ENCODE peak calls at places on chromosomes 6 and 20, in six cellular contexts. T is activated T-helper 1 cell treated with anti-CD3 and anti-CD28 coated beads, Interleukin-12 subunit alpha, Interleukin-12 subunit beta, Interleukin-2, Interleukin-4 antibody, amounts not matched to agents 30 ng/mL and 10 ng/mL and 1 ng/mL, durations not matched to agents 14 hours and 24 hours and 36 hours; B is psoas muscle; L is stimulated activated CD4-positive, alpha-beta T cell treated with anti-CD3 and anti-CD28 coated beads, Interleukin-1b, Interleukin-23, amount 100 ng/mL, for 24 hours; Z is Right ventricle myocardium superior; G is kidney tubule cell. A is an unnamed sample.

GRCh38 chr6:7424967-7425807 is 35.6 kb downstream of the RIOK1 start:
- DNase-seq in T (no peak), B (no peak), L (no peak), Z (peak; percentile 72), G (peak; percentile 65), A (no peak)

GRCh38 chr6:18141805-18142590 is 12.9 kb downstream of the TPMT start:
- DNase-seq in T (no peak), B (no peak), L (no peak), Z (no peak), G (no peak), A (no peak)

GRCh38 chr6:141490982-141491381 is 641.7 kb upstream of the GJE1 start:
- DNase-seq in T (no peak), B (no peak), L (no peak), Z (no peak), G (no peak), A (no peak)

GRCh38 chr20:41587523-41587922 is 30.7 kb downstream of the CHD6 start:
- DNase-seq in T (no peak), B (no peak), L (no peak), Z (no peak), G (no peak), A (no peak)

GRCh38 chr6:135044639-135045038 is 10.0 kb downstream of the HBS1L start:
- DNase-seq in T (no peak), B (no peak), L (no peak), Z (no peak), G (no peak), A (no peak)

GRCh38 chr6:147207851-147208754 is 3.9 kb downstream of the STXBP5 start:
- DNase-seq in T (no peak), B (no peak), L (no peak), Z (no peak), G (no peak), A (no peak)

GRCh38 chr6:50990750-50991446 is 172.2 kb downstream of the TFAP2B start:
- DNase-seq in T (no peak), B (no peak), L (no peak), Z (no peak), G (peak; percentile 8), A (no peak)

GRCh38 chr6:137904822-137905617 is 38.0 kb downstream of the TNFAIP3 start:
- DNase-seq in T (no peak), B (no peak), L (peak; percentile 64), Z (no peak), G (peak; percentile 77), A (no peak)

GRCh38 chr6:52515219-52515960 is 61.5 kb downstream of the TRAM2 start:
- DNase-seq in T (no peak), B (no peak), L (no peak), Z (no peak), G (peak; percentile 13), A (no peak)

GRCh38 chr6:135936606-135937005 is 85.1 kb downstream of the PDE7B start:
- DNase-seq in T (no peak), B (no peak), L (no peak), Z (no peak), G (peak; percentile 89), A (no peak)

GRCh38 chr20:22701679-22702308 is 117.4 kb upstream of the FOXA2 start:
- DNase-seq in T (no peak), B (no peak), L (no peak), Z (no peak), G (no peak), A (no peak)

GRCh38 chr20:1911536-1911935 is 16.3 kb downstream of the SIRPA start:
- DNase-seq in T (no peak), B (no peak), L (no peak), Z (no peak), G (no peak), A (no peak)

GRCh38 chr20:39136145-39136544 is 174.0 kb downstream of the DHX35 start:
- DNase-seq in T (no peak), B (no peak), L (no peak), Z (no peak), G (no peak), A (no peak)

GRCh38 chr6:166575190-166575589 is 11.3 kb downstream of the RAMACL start:
- DNase-seq in T (no peak), B (peak; percentile 60), L (no peak), Z (peak; percentile 58), G (no peak), A (no peak)

GRCh38 chr6:139839506-139840156 is 465.2 kb upstream of the CITED2 start:
- DNase-seq in T (no peak), B (peak; percentile 24), L (no peak), Z (peak; percentile 46), G (peak; percentile 25), A (no peak)

GRCh38 chr20:13458860-13459451 is 179.8 kb downstream of the TASP1 start:
- DNase-seq in T (no peak), B (no peak), L (no peak), Z (no peak), G (peak; percentile 42), A (no peak)

GRCh38 chr6:712805-713204 is 19.9 kb upstream of the EXOC2 start:
- DNase-seq in T (no peak), B (no peak), L (no peak), Z (no peak), G (no peak), A (no peak)

GRCh38 chr6:33746651-33747100 is at the start of gene IP6K3:
- DNase-seq in T (no peak), B (peak; percentile 85), L (no peak), Z (peak; percentile 82), G (no peak), A (no peak)

GRCh38 chr6:119233327-119233984 is 116.1 kb downstream of the MAN1A1 start:
- DNase-seq in T (no peak), B (no peak), L (no peak), Z (no peak), G (no peak), A (no peak)

GRCh38 chr6:7541175-7542064 is at the start of gene DSP:
- DNase-seq in T (peak; percentile 3), B (peak; percentile 23), L (no peak), Z (peak; percentile 79), G (peak; percentile 93), A (peak; percentile 47)

GRCh38 chr20:7879883-7880282 is 60.4 kb downstream of the HAO1 start:
- DNase-seq in T (no peak), B (no peak), L (no peak), Z (no peak), G (no peak), A (no peak)

GRCh38 chr6:145017516-145017915 is 717.8 kb downstream of the EPM2A start:
- DNase-seq in T (no peak), B (no peak), L (no peak), Z (no peak), G (peak; percentile 42), A (no peak)

GRCh38 chr20:16078172-16078898 is 494.9 kb downstream of the KIF16B start:
- DNase-seq in T (no peak), B (no peak), L (no peak), Z (no peak), G (no peak), A (no peak)